ENCODE peak calls at places on chromosomes 7 and 10, in eight cellular contexts. F is tibial artery, Q is GM12865, J is BJ, N is fibroblast of the aortic adventitia, C is esophagus squamous epithelium, P is colonic mucosa, A is dorsolateral prefrontal cortex. K is an unnamed sample.

GRCh38 chr10:102235598-102235920 is 5.8 kb downstream of the PITX3 start:
- DNase-seq in F (no peak), Q (no peak), J (no peak), N (no peak), C (no peak), P (no peak), A (no peak), K (no peak)

GRCh38 chr10:110370005-110370404 is 65.3 kb upstream of the SMNDC1 start:
- DNase-seq in F (no peak), Q (no peak), J (no peak), N (no peak), C (no peak), P (no peak), A (no peak), K (no peak)

GRCh38 chr7:108165726-108166125 is 35.6 kb upstream of the LAMB4 start:
- DNase-seq in F (no peak), Q (no peak), J (no peak), N (no peak), C (no peak), P (no peak), A (no peak), K (no peak)

GRCh38 chr10:124911124-124912051 is 30.5 kb upstream of the ZRANB1 start:
- DNase-seq in F (peak), Q (no peak), J (no peak), N (peak), C (no peak), P (no peak), A (no peak), K (peak)

GRCh38 chr7:359776-360361 is 69.9 kb downstream of the FOXL3 start:
- DNase-seq in F (no peak), Q (no peak), J (no peak), N (no peak), C (no peak), P (no peak), A (no peak), K (no peak)

GRCh38 chr10:116891208-116891607 is 41.9 kb downstream of the ENO4 start:
- DNase-seq in F (peak), Q (no peak), J (no peak), N (peak), C (no peak), P (peak), A (peak), K (no peak)

GRCh38 chr7:99927536-99927935 is 1.9 kb downstream of the GJC3 start:
- DNase-seq in F (no peak), Q (no peak), J (no peak), N (no peak), C (no peak), P (no peak), A (no peak), K (no peak)

GRCh38 chr7:108114117-108114841 is 15.9 kb downstream of the LAMB4 start:
- DNase-seq in F (no peak), Q (peak), J (no peak), N (no peak), C (no peak), P (no peak), A (no peak), K (no peak)

GRCh38 chr7:4017785-4018184 is 664.3 kb upstream of the FOXK1 start:
- DNase-seq in F (no peak), Q (no peak), J (no peak), N (no peak), C (no peak), P (no peak), A (no peak), K (no peak)

GRCh38 chr10:43606323-43607198 is at the start of gene ZNF485:
- DNase-seq in F (peak), Q (peak), J (no peak), N (peak), C (peak), P (peak), A (peak), K (peak)

GRCh38 chr7:54989826-54990225 is 29.0 kb upstream of the EGFR start:
- DNase-seq in F (no peak), Q (no peak), J (no peak), N (peak), C (no peak), P (no peak), A (no peak), K (no peak)

GRCh38 chr7:100829150-100829716 is 1.9 kb upstream of the EPHB4 start:
- DNase-seq in F (no peak), Q (no peak), J (no peak), N (no peak), C (no peak), P (peak), A (no peak), K (no peak)

GRCh38 chr10:60032723-60033122 is 126.4 kb upstream of the CCDC6 start:
- DNase-seq in F (peak), Q (peak), J (no peak), N (peak), C (no peak), P (peak), A (no peak), K (no peak)

GRCh38 chr10:18949391-18949790 is 99.2 kb upstream of the MALRD1 start:
- DNase-seq in F (no peak), Q (no peak), J (no peak), N (peak), C (no peak), P (no peak), A (no peak), K (no peak)

DNA sequence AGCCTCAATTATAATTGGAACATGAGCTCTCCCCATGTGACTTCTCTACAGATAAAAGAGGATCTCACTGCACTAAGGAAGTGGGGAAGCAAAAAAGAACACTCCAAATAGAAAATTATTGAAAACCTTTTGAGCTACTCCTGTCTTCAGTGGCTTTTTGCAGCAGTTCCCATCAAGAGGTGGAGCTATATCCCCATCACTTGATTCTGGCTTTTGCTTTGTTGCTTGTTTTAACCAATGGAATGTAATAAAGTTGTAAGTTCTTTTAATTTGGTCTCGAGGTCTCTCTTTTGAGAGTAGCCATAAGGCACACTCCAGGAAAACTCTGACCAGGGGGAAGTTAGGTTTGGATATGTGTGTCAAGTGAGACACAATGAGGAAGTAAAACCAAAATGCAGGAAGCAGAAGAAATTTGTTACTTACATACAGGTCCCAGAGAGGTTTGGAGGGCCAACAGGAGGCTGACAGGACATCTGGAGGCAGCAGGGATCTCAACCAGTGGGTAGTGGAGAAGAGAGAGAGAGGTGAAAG is 569.4 kb downstream of the HTR7 start:
- DNase-seq in F (no peak), Q (peak), J (no peak), N (peak), C (no peak), P (no peak), A (no peak), K (no peak)
- TF ChIP-seq CTCF in F (peak), Q (no peak), J (peak), N (peak), C (no peak), P (no peak), A (no peak), K (peak)

GRCh38 chr10:88899886-88900285 is 19.8 kb downstream of the STAMBPL1 start:
- DNase-seq in F (no peak), Q (no peak), J (no peak), N (peak), C (no peak), P (no peak), A (no peak), K (no peak)

GRCh38 chr10:88901206-88901605 is 21.2 kb downstream of the STAMBPL1 start:
- DNase-seq in F (no peak), Q (no peak), J (no peak), N (no peak), C (no peak), P (no peak), A (no peak), K (no peak)

GRCh38 chr10:88896336-88897018 is 16.4 kb downstream of the STAMBPL1 start:
- DNase-seq in F (no peak), Q (no peak), J (no peak), N (no peak), C (no peak), P (peak), A (no peak), K (no peak)

GRCh38 chr10:88897019-88897853 is 17.2 kb downstream of the STAMBPL1 start:
- DNase-seq in F (no peak), Q (no peak), J (no peak), N (no peak), C (no peak), P (peak), A (no peak), K (no peak)

GRCh38 chr10:88898727-88899126 is 18.7 kb downstream of the STAMBPL1 start:
- DNase-seq in F (no peak), Q (peak), J (no peak), N (no peak), C (no peak), P (no peak), A (no peak), K (no peak)
- H3K4me3 ChIP-seq in F (no peak), Q (peak), J (no peak), N (no peak), C (no peak), P (no peak), A (no peak), K (no peak)

DNA sequence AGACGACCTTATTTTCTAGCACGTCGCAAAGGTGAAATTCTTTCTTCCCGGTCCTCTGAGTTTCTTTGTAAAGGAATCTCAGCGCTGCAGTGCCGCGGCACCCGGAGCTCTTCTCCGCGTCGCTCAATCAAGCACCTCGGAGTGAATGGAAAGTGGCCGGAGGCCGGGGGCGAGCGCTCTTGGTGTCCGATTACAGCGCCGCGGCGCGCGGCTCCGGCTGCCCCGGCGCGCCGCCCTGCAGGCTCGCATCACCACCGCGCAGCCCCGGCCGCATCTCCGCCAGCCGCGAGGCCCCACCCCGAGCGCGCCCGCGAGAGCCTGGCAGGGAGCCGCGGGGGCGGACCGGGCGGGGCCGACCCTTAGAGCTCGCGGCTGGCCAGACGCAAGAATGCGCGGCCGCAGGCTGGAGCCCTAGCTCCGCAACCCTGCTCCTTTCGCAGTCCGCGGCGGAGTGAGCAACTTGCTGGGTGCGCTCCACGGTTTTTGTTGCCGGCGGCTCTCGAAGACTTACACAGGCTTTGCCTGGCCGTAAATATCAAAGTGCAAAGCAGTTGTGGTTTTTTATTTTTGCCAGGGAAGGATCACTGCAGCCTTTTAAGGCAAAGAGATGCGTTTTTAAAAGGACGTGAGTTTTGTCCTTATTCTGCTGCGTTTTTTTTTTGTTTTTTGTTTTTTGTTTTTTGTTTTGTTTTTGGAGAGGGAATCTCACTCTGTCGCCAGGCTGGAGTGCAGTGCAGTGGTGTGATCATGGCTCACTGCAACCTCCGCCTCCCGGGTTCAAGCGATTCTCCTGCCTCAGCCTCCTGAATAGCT is at the start of gene SEMA3C:
- DNase-seq in F (peak), Q (no peak), J (peak), N (peak), C (peak), P (peak), A (peak), K (peak)
- TF ChIP-seq CTCF in F (no peak), Q (no peak), J (peak), N (peak), C (no peak), P (no peak), A (peak), K (peak)

GRCh38 chr7:36984710-36985308 is 260.5 kb upstream of the AOAH start:
- DNase-seq in F (no peak), Q (no peak), J (no peak), N (no peak), C (no peak), P (no peak), A (no peak), K (no peak)
- H3K4me3 ChIP-seq in F (no peak), Q (no peak), J (no peak), N (no peak), C (no peak), P (no peak), A (peak), K (no peak)

DNA sequence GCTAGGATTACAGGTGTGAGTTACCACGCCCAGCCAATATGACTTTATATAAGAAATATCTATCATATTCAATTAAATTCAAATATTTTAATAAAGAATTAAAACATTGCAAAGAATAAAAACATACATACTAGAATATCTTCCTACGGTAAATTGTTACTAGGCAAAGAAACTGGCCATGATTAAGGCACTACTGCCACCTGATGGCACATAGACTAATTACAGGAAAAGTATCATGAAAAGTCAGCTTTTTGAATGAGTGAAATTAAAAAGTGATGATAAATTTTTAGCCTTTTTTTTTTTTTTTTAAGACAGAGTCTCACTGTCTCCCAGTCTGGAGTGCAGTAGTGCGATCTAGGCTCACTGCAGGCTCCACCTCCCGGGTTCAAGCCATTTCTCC is 30.9 kb downstream of the MRPS33 start:
- DNase-seq in F (no peak), Q (peak), J (no peak), N (no peak), C (no peak), P (peak), A (no peak), K (no peak)
- TF ChIP-seq CTCF in F (no peak), Q (peak), J (peak), N (no peak), C (no peak), P (no peak), A (no peak), K (peak)

DNA sequence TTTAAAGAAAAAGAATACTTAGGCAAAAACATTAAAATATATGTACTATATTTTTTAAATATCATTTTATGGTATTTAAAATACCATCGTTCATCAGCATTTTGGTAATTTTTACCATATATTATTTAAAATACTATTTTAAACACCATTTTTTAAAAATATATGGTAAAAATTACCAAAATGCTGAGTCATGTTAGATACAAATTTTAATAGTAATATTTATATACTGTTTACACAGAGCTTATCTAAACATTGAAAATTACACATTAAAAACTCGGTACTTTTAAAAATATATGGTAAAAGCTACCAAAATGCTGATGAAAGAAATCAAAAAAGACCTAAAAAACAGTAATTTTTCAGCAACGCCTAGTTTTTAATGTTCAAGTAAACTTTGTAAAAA is 105.6 kb downstream of the TPK1 start:
- DNase-seq in F (no peak), Q (no peak), J (no peak), N (no peak), C (no peak), P (no peak), A (no peak), K (no peak)
- H3K4me3 ChIP-seq in F (no peak), Q (no peak), J (no peak), N (no peak), C (no peak), P (no peak), A (no peak), K (no peak)

DNA sequence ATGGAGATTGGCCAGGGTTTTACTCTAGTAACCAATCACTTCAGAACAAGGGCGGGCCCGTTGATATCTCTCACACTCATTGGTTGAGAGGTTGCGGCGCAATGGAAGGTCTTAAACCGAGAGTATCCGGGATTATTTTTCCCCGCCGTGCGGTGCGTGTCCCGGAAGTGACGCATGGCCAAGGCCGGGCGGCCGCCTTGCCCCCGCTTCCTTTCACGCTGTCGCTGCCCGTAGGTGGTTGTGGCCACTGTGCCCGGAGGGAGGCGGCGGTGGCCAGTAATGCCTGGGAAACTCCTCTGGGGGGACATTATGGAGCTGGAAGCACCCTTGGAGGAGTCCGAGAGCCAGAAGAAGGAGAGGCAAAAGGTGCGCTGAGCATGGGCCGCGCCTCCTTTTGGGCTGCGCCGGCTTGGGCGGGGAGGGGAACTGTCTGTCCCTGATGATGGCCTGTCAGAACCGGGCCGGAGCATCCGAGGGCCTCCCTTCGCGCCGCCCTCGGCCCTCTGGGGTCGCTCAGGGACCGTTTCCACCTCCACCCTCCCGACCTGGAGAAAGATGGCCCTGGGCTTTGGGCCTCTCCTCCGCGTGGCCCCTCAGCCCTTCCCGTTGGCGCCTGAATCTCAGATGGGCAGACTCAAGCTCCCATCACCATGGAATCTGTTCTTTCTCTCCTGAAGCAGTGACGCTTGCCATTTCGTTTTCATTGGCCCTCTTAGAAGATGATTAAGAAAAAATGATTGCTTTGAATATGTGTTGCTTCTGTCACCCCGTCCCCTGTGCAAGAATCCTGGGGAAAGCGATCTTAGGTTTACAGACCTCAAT is at the start of gene DDX50:
- DNase-seq in F (peak), Q (peak), J (peak), N (peak), C (peak), P (peak), A (peak), K (peak)
- TF ChIP-seq CTCF in F (peak), Q (no peak), J (no peak), N (no peak), C (no peak), P (no peak), A (no peak), K (peak)

GRCh38 chr7:151735854-151736402 is 141.0 kb downstream of the PRKAG2 start:
- DNase-seq in F (no peak), Q (no peak), J (no peak), N (no peak), C (no peak), P (no peak), A (no peak), K (no peak)
- H3K4me3 ChIP-seq in F (peak), Q (no peak), J (peak), N (peak), C (peak), P (no peak), A (peak), K (peak)

GRCh38 chr10:111756541-111757061 is 427.0 kb downstream of the GPAM start:
- DNase-seq in F (peak), Q (peak), J (no peak), N (peak), C (no peak), P (peak), A (no peak), K (peak)
- TF ChIP-seq CTCF in F (peak), Q (peak), J (peak), N (peak), C (no peak), P (no peak), A (peak), K (peak)